ENCODE peak calls at places on chromosomes 16 and 17, in six cellular contexts. B, K, Y, R, W and O are unnamed samples.

GRCh38 chr16:11321662-11322061 is 23.6 kb upstream of the RMI2 start:
- DNase-seq in W (no peak), B (no peak), Y (no peak), R (no peak), K (no peak), O (no peak)

GRCh38 chr17:3796110-3796821 is 4.7 kb downstream of the ITGAE start:
- DNase-seq in W (no peak), K (peak; percentile 59), B (no peak), Y (no peak), R (no peak), O (no peak)

GRCh38 chr17:76277300-76278267 is 12.4 kb downstream of the UBALD2 start:
- DNase-seq in W (no peak), Y (no peak), K (no peak), R (no peak), B (no peak), O (no peak)

GRCh38 chr17:53570731-53571130 is 252.0 kb upstream of the KIF2B start:
- DNase-seq in Y (no peak), B (no peak), W (no peak), K (no peak), R (no peak), O (no peak)

GRCh38 chr17:5248821-5249479 is 14.3 kb upstream of the SCIMP start:
- DNase-seq in R (no peak), Y (peak; percentile 3), B (no peak), W (no peak), K (no peak), O (no peak)

GRCh38 chr16:73000907-73001521 is 46.9 kb downstream of the ZFHX3 start:
- DNase-seq in W (no peak), Y (no peak), R (no peak), B (no peak), K (no peak), O (peak; percentile 21)

GRCh38 chr17:13647551-13647950 is 45.8 kb upstream of the HS3ST3A1 start:
- DNase-seq in B (no peak), Y (peak; percentile 12), K (no peak), W (no peak), R (no peak), O (no peak)

GRCh38 chr17:8277317-8277716 is 11.2 kb upstream of the RANGRF start:
- DNase-seq in K (no peak), B (no peak), W (no peak), Y (no peak), R (no peak), O (no peak)

GRCh38 chr17:65143899-65144590 is 6.9 kb downstream of the RGS9 start:
- DNase-seq in K (no peak), Y (peak; percentile 29), B (no peak), W (no peak), R (no peak), O (peak; percentile 58)

GRCh38 chr16:4946917-4947316 is 10.0 kb upstream of the PPL start:
- DNase-seq in K (no peak), Y (no peak), R (no peak), B (no peak), W (no peak), O (no peak)

GRCh38 chr17:31738488-31738887 is 120.6 kb downstream of the COPRS start:
- DNase-seq in B (no peak), K (no peak), R (no peak), W (no peak), Y (no peak), O (no peak)

GRCh38 chr16:67678354-67679023 is 11.9 kb downstream of the C16orf86 start:
- DNase-seq in K (no peak), B (no peak), R (no peak), W (no peak), Y (no peak), O (no peak)

GRCh38 chr16:30728321-30728720 is 19.9 kb upstream of the PHKG2 start:
- DNase-seq in W (no peak), K (no peak), Y (no peak), B (no peak), R (no peak), O (no peak)

GRCh38 chr16:70749006-70749678 is 51.8 kb downstream of the VAC14 start:
- DNase-seq in K (peak; percentile 78), B (no peak), W (no peak), Y (no peak), R (no peak), O (no peak)